ENCODE peak calls at places on chromosomes 2 and 18, in seven cellular contexts. Y is fibroblast of mammary gland; I is activated CD4-positive, CD25-positive, alpha-beta regulatory T cell; B is WTC11; E is fibroblast of gingiva; O is NCI-H82; D is A172. H is an unnamed sample.

GRCh38 chr2:95039410-95039809 is 13.9 kb downstream of the MAL start:
- DNase-seq in O (no peak), I (no peak), Y (no peak), D (no peak), E (no peak), B (no peak), H (no peak)

GRCh38 chr2:160241251-160242137 is 41.4 kb upstream of the ITGB6 start:
- DNase-seq in Y (peak; percentile 83), O (no peak), B (no peak), E (peak; percentile 50), D (peak; percentile 91), I (no peak), H (peak; percentile 82)

GRCh38 chr2:205543262-205543843 is 138.9 kb upstream of the NRP2 start:
- DNase-seq in D (no peak), Y (no peak), B (no peak), I (no peak), O (no peak), E (no peak), H (no peak)

GRCh38 chr18:29488617-29489016 is 1311.7 kb upstream of the CDH2 start:
- DNase-seq in E (peak; percentile 38), Y (no peak), I (no peak), B (no peak), D (no peak), O (no peak), H (peak; percentile 14)

GRCh38 chr2:66446178-66446860 is 11.4 kb downstream of the MEIS1 start:
- DNase-seq in O (no peak), B (peak; percentile 50), I (no peak), Y (peak; percentile 76), E (no peak), D (no peak), H (peak; percentile 34)

GRCh38 chr2:12008425-12009061 is 262.1 kb downstream of the LPIN1 start:
- DNase-seq in D (peak; percentile 77), E (peak; percentile 41), Y (peak; percentile 21), B (no peak), I (no peak), O (no peak), H (peak; percentile 28)

GRCh38 chr2:239156516-239157265 is 244.1 kb downstream of the HDAC4 start:
- DNase-seq in D (no peak), E (no peak), Y (no peak), B (no peak), I (no peak), O (no peak), H (no peak)

GRCh38 chr2:9206991-9207640 is 504 bp downstream of the ASAP2 start:
- DNase-seq in B (peak; percentile 47), I (no peak), Y (no peak), O (peak; percentile 62), E (no peak), D (peak; percentile 13), H (no peak)

GRCh38 chr2:25699206-25699605 is 25.8 kb upstream of the DTNB start:
- DNase-seq in I (no peak), Y (no peak), E (no peak), B (no peak), O (no peak), D (no peak), H (no peak)

GRCh38 chr2:86234573-86235131 is 35.4 kb downstream of the MRPL35 start:
- DNase-seq in O (no peak), B (no peak), D (no peak), I (no peak), Y (no peak), E (no peak), H (no peak)

GRCh38 chr2:74862268-74862964 is 28.5 kb downstream of the HK2 start:
- DNase-seq in E (no peak), D (no peak), Y (no peak), I (no peak), O (no peak), B (no peak), H (no peak)

GRCh38 chr2:16252891-16253290 is 312.5 kb downstream of the MYCN start:
- DNase-seq in O (no peak), B (no peak), E (no peak), I (no peak), D (no peak), Y (no peak), H (no peak)

GRCh38 chr2:74690571-74690970 is 36.5 kb downstream of the SEMA4F start:
- DNase-seq in Y (peak; percentile 71), D (peak; percentile 66), E (peak; percentile 65), O (peak; percentile 87), I (no peak), B (no peak), H (peak; percentile 82)

GRCh38 chr18:10949655-10950054 is 199.7 kb downstream of the PIEZO2 start:
- DNase-seq in Y (no peak), D (no peak), I (no peak), O (no peak), E (no peak), B (no peak), H (no peak)

GRCh38 chr2:169509230-169509917 is at the start of gene KLHL41:
- DNase-seq in E (peak; percentile 85), O (peak; percentile 37), B (no peak), Y (peak; percentile 60), D (no peak), I (no peak), H (peak; percentile 20)

H was measured in fibroblast of pulmonary artery.